ENCODE peak calls at places on chromosomes 13 and 19, in eight cellular contexts. T is neuronal stem cell, B is mesendoderm, Z is right atrium auricular region, D is prostate gland, N is astrocyte, E is sigmoid colon, H is mammary epithelial cell. Q is an unnamed sample.
A peak's percentile ranks its signal among the peaks of the same experiment; 100 is the strongest.

GRCh38 chr13:43303040-43303729 is 279.8 kb downstream of the DNAJC15 start:
- DNase-seq in H (peak; percentile 23), Z (no peak), D (peak; percentile 65), E (peak; percentile 80), N (peak; percentile 42), T (peak; percentile 42), B (peak; percentile 81), Q (no peak)

GRCh38 chr19:16660763-16661479 is at the start of gene TMEM38A:
- DNase-seq in E (peak; percentile 71), T (peak; percentile 4), Z (no peak), H (peak; percentile 22), N (no peak), D (peak; percentile 41), B (no peak), Q (no peak)

GRCh38 chr13:48210178-48210577 is 22.8 kb upstream of the ITM2B start:
- DNase-seq in Z (no peak), B (no peak), H (peak; percentile 95), T (no peak), D (no peak), E (no peak), N (peak; percentile 89), Q (peak; percentile 96)

GRCh38 chr13:47548294-47548825 is 452.7 kb downstream of the SUCLA2 start:
- DNase-seq in T (no peak), H (no peak), Z (no peak), N (no peak), B (no peak), E (no peak), D (no peak), Q (no peak)

GRCh38 chr13:30734434-30734833 is 909 bp upstream of the ALOX5AP start:
- DNase-seq in E (no peak), T (no peak), Z (no peak), D (no peak), H (peak; percentile 82), N (peak; percentile 80), B (peak; percentile 71), Q (no peak)

GRCh38 chr13:40692946-40693345 is 26.5 kb upstream of the FOXO1 start:
- DNase-seq in D (no peak), Z (no peak), E (no peak), H (peak; percentile 31), N (peak; percentile 72), T (no peak), B (no peak), Q (no peak)

GRCh38 chr19:6423499-6424189 is 967 bp downstream of the KHSRP start:
- DNase-seq in B (peak; percentile 91), D (no peak), E (peak; percentile 67), H (peak; percentile 43), N (peak; percentile 25), Z (peak; percentile 61), T (no peak), Q (peak; percentile 3)

GRCh38 chr19:54329476-54330165 is 9.3 kb downstream of the LILRA4 start:
- DNase-seq in E (peak; percentile 36), T (no peak), D (no peak), B (no peak), N (no peak), H (no peak), Z (no peak), Q (no peak)

GRCh38 chr19:8022275-8022674 is 16.8 kb upstream of the ELAVL1 start:
- DNase-seq in Z (no peak), H (no peak), N (no peak), B (no peak), D (no peak), E (no peak), T (no peak), Q (no peak)

GRCh38 chr13:31409678-31410356 is 210.0 kb downstream of the B3GLCT start:
- DNase-seq in B (peak; percentile 9), H (peak; percentile 3), N (peak; percentile 21), D (no peak), T (no peak), E (no peak), Z (no peak), Q (no peak)

GRCh38 chr19:48194041-48194871 is 23.8 kb downstream of the ZSWIM9 start:
- DNase-seq in D (no peak), H (no peak), E (no peak), B (peak; percentile 23), N (no peak), T (no peak), Z (no peak), Q (no peak)

GRCh38 chr19:38307076-38307475 is 3.0 kb downstream of the C19orf33 start:
- DNase-seq in T (no peak), Z (no peak), D (no peak), N (no peak), B (no peak), E (no peak), H (no peak), Q (no peak)

GRCh38 chr19:17996826-17997316 is 11.1 kb upstream of the ARRDC2 start:
- DNase-seq in D (peak; percentile 81), B (peak; percentile 68), Z (peak; percentile 89), E (peak; percentile 92), N (peak; percentile 16), T (peak; percentile 78), H (peak; percentile 51), Q (no peak)

GRCh38 chr13:83340170-83340569 is 542.1 kb downstream of the SLITRK1 start:
- DNase-seq in B (no peak), Z (no peak), N (no peak), H (no peak), D (no peak), T (no peak), E (no peak), Q (no peak)

GRCh38 chr13:97974773-97975172 is 21.3 kb downstream of the IPO5 start:
- DNase-seq in E (no peak), B (no peak), H (no peak), D (no peak), N (no peak), Z (no peak), T (no peak), Q (no peak)

GRCh38 chr13:97977376-97977705 is 23.9 kb downstream of the IPO5 start:
- DNase-seq in D (no peak), N (no peak), T (no peak), H (no peak), Z (no peak), B (no peak), E (no peak), Q (no peak)

GRCh38 chr13:97976551-97977375 is 23.3 kb downstream of the IPO5 start:
- DNase-seq in B (peak; percentile 47), D (no peak), T (peak; percentile 21), E (no peak), N (no peak), Z (no peak), H (peak; percentile 20), Q (no peak)

GRCh38 chr13:97975280-97975850 is 21.9 kb downstream of the IPO5 start:
- DNase-seq in D (no peak), B (no peak), H (no peak), T (no peak), Z (no peak), E (no peak), N (no peak), Q (no peak)

GRCh38 chr13:97975851-97976550 is 22.5 kb downstream of the IPO5 start:
- DNase-seq in B (peak; percentile 95), T (peak; percentile 95), E (peak; percentile 94), N (peak; percentile 69), Z (peak; percentile 85), H (peak; percentile 83), D (peak; percentile 85), Q (peak; percentile 16)
- H3K27ac ChIP-seq in B (peak overlapping the region; percentile 95), T (peak overlapping the region; percentile 95), E (peak overlapping the region; percentile 97), N (peak overlapping the region; percentile 92), Z (peak overlapping the region; percentile 95), H (peak overlapping the region; percentile 80), D (peak overlapping the region; percentile 87), Q (peak overlapping the region; percentile 80)

DNA sequence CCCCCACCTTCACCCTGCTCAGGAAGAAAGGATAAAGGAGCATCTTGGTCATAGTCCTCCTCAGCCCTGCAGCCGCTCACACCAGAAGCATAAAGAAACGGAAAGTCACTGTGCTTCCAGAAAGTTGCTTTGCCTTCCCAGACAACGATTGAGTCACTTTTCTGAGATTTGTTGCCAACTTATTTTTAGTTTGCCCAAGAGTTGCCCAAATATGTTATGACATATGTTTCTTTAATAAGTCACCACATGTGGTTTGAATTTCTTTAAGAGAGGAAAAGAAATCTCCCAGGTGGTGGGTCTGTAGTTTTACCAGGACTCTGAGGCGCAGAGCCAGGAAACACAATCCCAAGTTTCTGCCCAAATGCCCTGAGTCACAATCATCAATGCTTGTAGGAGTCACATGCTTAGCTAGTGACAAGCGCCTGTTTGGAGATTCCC is 63.4 kb upstream of the LRCH1 start:
- DNase-seq in H (peak; percentile 81), D (no peak), Z (peak; percentile 64), E (no peak), N (peak; percentile 82), T (no peak), B (no peak), Q (no peak)
- H3K27ac ChIP-seq in H (no peak overlapping the region), D (no peak overlapping the region), Z (peak overlapping the region; percentile 32), E (peak overlapping the region; percentile 10), N (peak overlapping the region; percentile 3), T (no peak overlapping the region), B (peak overlapping the region; percentile 10), Q (no peak overlapping the region)

DNA sequence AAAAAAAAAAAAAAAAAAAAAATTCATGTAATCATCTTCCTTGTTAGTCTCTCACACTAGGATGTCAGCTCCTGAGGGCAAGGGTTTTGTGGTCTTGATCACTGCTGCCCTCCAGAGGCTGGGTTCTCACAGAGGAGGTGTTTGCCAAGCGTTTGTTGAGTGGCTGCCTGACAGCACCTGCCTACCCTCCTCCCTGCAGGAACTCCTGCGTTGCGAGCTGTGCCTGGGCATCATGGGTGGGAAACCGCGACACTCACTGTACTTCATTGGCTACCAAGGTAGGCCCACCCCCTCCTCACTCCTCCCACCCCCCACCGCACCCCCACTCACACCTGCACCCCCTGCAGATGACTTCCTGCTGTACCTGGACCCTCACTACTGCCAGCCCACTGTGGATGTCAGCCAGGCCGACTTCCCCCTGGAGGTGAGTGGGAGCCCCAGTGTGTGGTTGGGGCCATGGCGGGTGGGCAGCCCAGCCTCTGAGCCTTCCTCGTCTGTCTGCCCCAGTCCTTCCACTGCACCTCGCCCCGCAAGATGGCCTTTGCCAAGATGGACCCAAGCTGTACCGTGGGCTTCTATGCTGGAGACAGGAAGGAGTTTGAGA is 8.1 kb downstream of the ATG4D start:
- DNase-seq in E (no peak), T (no peak), H (peak; percentile 51), B (peak; percentile 70), D (no peak), N (no peak), Z (no peak), Q (no peak)
- H3K27ac ChIP-seq in E (no peak overlapping the region), T (no peak overlapping the region), H (no peak overlapping the region), B (no peak overlapping the region), D (no peak overlapping the region), N (no peak overlapping the region), Z (no peak overlapping the region), Q (no peak overlapping the region)

DNA sequence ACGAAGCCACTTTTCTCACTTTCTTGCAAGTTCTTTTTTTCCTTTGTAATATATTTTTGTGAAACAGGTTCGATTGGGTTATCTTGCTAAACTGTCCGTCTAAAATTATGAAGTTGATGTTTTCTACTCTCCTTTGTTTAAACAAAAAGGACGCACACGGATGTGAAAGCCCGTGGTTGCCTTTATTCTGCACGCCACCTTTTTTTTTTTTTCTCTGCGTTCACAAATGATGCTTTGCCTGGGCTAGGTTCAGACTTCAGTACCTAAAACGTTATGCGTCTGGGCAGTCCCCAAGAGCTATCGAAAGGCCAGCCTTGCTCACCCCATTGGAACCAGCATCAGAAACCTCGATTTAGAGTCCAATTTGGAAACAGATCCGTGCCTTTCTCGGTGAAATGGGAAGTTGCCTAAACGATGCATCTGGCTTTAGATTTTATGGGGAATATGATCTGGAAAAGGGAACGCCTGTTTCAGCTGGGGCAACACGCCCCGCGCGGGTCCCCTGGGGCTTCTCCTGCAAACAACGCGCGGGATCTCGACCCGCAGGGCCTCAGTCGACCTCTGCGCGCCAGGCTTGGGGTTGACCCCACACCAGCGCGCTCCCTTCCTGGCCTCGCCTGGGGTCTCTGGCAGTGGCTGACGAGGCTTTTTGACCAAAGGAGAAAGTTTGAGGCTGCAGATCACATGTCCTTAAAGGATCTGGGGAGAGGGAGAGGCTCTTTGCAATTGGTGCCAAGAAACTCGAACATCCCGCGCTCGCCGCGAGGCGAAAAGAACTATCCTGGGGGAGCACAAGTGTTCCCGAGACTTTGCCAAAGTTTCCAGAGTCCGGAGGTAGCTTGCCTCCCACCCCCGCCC is 114.0 kb downstream of the KCNRG start:
- DNase-seq in B (peak; percentile 47), H (no peak), T (peak; percentile 33), N (no peak), E (no peak), Z (no peak), D (no peak), Q (no peak)
- H3K27ac ChIP-seq in B (no peak overlapping the region), H (no peak overlapping the region), T (no peak overlapping the region), N (no peak overlapping the region), E (peak overlapping the region; percentile 56), Z (peak overlapping the region; percentile 65), D (no peak overlapping the region), Q (no peak overlapping the region)

Q was measured in epithelial cell of prostate.